ENCODE peak calls at places on chromosomes 2 and 18, in seven cellular contexts. X is PC-9, N is ovary, T is BE2C, A is cardiac muscle cell, H is left ventricle myocardium inferior, O is A673. U is an unnamed sample. For H3K4me1, the result is how much of the 10 kb centered on the place peaks cover.

GRCh38 chr2:557635-558301 is 119.4 kb downstream of the TMEM18 start:
- DNase-seq in O (no peak), A (no peak), H (peak), N (no peak), X (no peak), T (no peak), U (no peak)

GRCh38 chr2:71607490-71607889 is 154.1 kb downstream of the DYSF start:
- DNase-seq in A (no peak), O (no peak), H (no peak), X (no peak), N (peak), T (no peak), U (no peak)

GRCh38 chr2:84865181-84865783 is 15.6 kb downstream of the TRABD2A start:
- DNase-seq in O (peak), A (no peak), T (no peak), X (peak), N (no peak), H (no peak), U (peak)

GRCh38 chr2:138071720-138072719 is 107.7 kb downstream of the HNMT start:
- DNase-seq in X (peak), N (no peak), H (no peak), A (no peak), T (no peak), O (no peak), U (no peak)

GRCh38 chr2:217899231-217900009 is 103.4 kb downstream of the TNS1 start:
- DNase-seq in A (peak), O (no peak), N (peak), H (peak), X (peak), T (peak), U (no peak)

GRCh38 chr18:47912343-47912742 is 18.1 kb downstream of the SMAD2 start:
- DNase-seq in X (no peak), A (no peak), N (no peak), H (no peak), O (no peak), T (no peak), U (no peak)

GRCh38 chr18:35617865-35618264 is 36.3 kb downstream of the GALNT1 start:
- DNase-seq in X (no peak), O (no peak), H (no peak), T (no peak), N (no peak), A (no peak), U (no peak)

GRCh38 chr2:223619486-223620129 is 17.4 kb upstream of the SCG2 start:
- DNase-seq in N (no peak), A (no peak), H (no peak), X (peak), O (no peak), T (no peak), U (no peak)

GRCh38 chr2:187920511-187920910 is 366.3 kb upstream of the TFPI start:
- DNase-seq in X (no peak), H (no peak), T (no peak), A (no peak), N (no peak), O (no peak), U (no peak)

GRCh38 chr18:72460210-72460680 is 83.9 kb downstream of the CBLN2 start:
- DNase-seq in T (no peak), O (no peak), X (no peak), H (no peak), A (no peak), N (no peak), U (no peak)

GRCh38 chr18:22286576-22286975 is 117.2 kb downstream of the GATA6 start:
- DNase-seq in O (no peak), H (no peak), N (no peak), T (no peak), A (no peak), X (peak), U (no peak)

GRCh38 chr2:167134381-167135072 is 246.2 kb downstream of the XIRP2 start:
- DNase-seq in X (peak), H (no peak), O (no peak), A (no peak), N (no peak), T (no peak), U (no peak)

GRCh38 chr2:3104261-3104660 is 273.4 kb downstream of the EIPR1 start:
- DNase-seq in A (no peak), T (no peak), N (no peak), H (no peak), X (no peak), O (no peak), U (no peak)

GRCh38 chr2:99476629-99477028 is 13.2 kb downstream of the REV1 start:
- DNase-seq in O (no peak), T (no peak), N (no peak), X (no peak), H (no peak), A (no peak), U (no peak)

GRCh38 chr2:925309-925708 is 25.3 kb upstream of the SNTG2 start:
- DNase-seq in N (no peak), A (no peak), H (no peak), T (no peak), O (no peak), X (no peak), U (no peak)

GRCh38 chr2:110872521-110872920 is 140.1 kb downstream of the ACOXL start:
- DNase-seq in T (no peak), X (no peak), N (no peak), O (no peak), H (no peak), A (no peak), U (no peak)

GRCh38 chr2:113218283-113219091 is 44.7 kb downstream of the PSD4 start:
- DNase-seq in T (no peak), X (no peak), A (no peak), O (no peak), N (no peak), H (peak), U (no peak)

GRCh38 chr2:37232131-37232933 is 874 bp downstream of the NDUFAF7 start:
- DNase-seq in A (no peak), X (no peak), T (peak), H (no peak), N (no peak), O (no peak), U (no peak)

GRCh38 chr18:69617888-69618287 is 217.2 kb downstream of the DOK6 start:
- DNase-seq in N (no peak), O (no peak), T (no peak), X (no peak), H (no peak), A (no peak), U (no peak)

GRCh38 chr18:31667185-31667584 is 17.2 kb downstream of the B4GALT6 start:
- DNase-seq in A (no peak), N (no peak), X (no peak), T (no peak), O (no peak), H (no peak), U (no peak)

DNA sequence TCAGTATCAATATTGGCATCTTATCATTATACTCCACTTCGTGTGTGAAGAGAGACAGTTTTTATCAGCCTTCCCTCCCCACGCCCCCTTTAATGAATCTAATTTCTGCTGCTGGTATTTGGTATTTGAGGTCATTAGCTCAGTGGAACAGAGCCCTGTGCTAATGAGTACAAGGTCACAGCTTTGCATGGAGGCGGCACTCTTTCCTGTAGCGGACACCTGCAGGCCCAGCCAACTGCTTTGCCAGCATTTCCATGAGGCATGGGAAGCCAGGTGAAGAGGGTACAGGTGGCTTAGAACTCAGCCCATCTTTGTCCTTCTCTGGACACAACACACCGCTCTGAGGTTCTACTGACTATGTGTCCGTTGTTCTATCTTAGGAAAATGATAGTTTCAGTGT is 40.1 kb downstream of the PRKCE start:
- DNase-seq in X (no peak), H (no peak), A (no peak), T (no peak), O (no peak), N (no peak), U (no peak)
- H3K4me1 ChIP-seq in X (under half), H (half or more), A (under half), T (under half), O (under half), N (under half), U (under half)

GRCh38 chr18:54043484-54044256 is 180.8 kb downstream of the MBD2 start:
- DNase-seq in T (no peak), A (no peak), X (no peak), N (no peak), H (no peak), O (no peak), U (no peak)
- H3K4me1 ChIP-seq in T (under half), A (under half), X (under half), N (under half), H (under half), O (under half), U (under half)

DNA sequence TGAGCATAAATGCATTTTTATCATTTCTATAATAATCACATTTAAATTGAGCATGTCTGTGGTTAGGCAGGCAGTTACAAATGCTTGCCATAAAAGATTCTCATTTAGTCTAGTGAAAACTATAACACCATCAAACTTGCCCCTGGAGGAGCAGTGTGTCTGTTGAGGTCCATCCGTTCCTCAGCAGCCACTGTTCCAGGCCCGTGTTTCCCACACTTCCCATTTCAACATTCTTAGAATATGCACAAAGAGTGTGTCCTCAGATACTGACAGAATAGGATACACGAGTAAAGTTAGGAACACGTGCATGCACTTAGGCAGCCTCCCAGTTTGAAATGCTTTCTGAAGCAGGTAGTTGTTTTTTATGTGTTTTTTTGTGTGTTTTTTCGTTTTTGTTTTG is 39.9 kb downstream of the NCK2 start:
- DNase-seq in N (no peak), A (no peak), X (no peak), H (no peak), T (no peak), O (no peak), U (no peak)
- H3K4me1 ChIP-seq in N (under half), A (under half), X (under half), H (half or more), T (under half), O (under half), U (half or more)

GRCh38 chr2:120743657-120744056 is 8.0 kb downstream of the GLI2 start:
- DNase-seq in N (no peak), H (no peak), X (no peak), T (no peak), O (no peak), A (no peak), U (no peak)
- H3K4me1 ChIP-seq in N (under half), H (under half), X (under half), T (under half), O (under half), A (under half), U (under half)

DNA sequence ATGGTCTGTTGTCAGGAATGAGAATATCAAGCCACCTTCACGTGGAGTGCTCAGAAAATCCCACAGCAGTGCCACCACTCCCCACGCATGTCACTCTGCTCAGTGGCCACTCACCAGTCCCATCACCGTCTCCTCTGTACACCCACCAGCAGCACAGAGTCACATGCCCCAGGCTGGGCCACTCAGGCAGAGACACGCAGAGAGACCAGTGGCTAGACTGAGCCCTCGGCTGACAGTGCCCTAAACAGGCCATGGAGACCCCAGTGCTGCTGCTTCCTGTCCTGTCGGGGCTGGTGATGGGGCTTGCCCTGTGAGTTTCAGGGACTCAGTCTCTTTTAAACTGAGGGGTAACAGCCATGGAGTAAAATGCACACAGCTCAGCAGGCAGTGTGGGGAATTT is 25.9 kb downstream of the ODC1 start:
- DNase-seq in T (no peak), A (no peak), X (no peak), N (no peak), H (no peak), O (no peak), U (no peak)
- H3K4me1 ChIP-seq in T (under half), A (under half), X (under half), N (under half), H (under half), O (under half), U (under half)

DNA sequence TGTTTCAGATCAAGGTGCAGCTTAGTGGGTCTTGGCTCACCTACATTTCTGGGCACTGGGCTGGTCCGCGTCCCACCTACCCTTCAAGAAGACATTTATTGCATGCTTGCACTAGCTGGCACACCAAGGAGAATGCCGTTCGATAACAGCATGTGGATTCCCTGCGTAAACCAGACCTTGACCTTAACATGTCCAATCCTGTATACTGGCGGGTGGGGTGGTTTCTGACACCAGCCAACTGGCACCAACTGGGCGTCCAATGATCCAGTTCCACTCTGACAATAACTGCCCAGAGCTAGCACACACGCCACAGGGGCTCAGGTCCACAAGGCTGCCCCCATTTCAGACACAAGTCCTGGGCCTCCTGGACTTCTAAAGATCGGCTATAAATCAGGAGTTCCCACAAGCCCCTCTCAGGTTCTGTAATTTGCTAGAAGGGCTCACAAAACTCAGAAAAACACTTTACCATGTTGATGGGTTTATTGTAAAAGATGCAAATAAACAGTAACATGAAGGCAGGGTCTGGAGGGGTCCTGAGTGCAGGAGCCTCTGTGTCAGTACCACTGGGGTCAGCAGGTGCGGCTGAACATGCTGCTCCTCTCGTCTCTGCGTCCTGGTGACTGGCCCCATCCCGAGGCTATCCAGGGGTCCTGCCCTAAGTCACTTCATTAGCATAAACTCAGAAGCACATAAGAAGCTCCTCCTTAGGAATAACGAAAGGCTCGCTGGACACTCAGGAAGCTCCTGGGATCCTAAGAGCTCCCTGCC is 161.8 kb downstream of the HDAC4 start:
- DNase-seq in O (no peak), X (no peak), A (no peak), H (no peak), N (no peak), T (no peak), U (no peak)
- H3K4me1 ChIP-seq in O (under half), X (under half), A (under half), H (under half), N (under half), T (under half), U (under half)

DNA sequence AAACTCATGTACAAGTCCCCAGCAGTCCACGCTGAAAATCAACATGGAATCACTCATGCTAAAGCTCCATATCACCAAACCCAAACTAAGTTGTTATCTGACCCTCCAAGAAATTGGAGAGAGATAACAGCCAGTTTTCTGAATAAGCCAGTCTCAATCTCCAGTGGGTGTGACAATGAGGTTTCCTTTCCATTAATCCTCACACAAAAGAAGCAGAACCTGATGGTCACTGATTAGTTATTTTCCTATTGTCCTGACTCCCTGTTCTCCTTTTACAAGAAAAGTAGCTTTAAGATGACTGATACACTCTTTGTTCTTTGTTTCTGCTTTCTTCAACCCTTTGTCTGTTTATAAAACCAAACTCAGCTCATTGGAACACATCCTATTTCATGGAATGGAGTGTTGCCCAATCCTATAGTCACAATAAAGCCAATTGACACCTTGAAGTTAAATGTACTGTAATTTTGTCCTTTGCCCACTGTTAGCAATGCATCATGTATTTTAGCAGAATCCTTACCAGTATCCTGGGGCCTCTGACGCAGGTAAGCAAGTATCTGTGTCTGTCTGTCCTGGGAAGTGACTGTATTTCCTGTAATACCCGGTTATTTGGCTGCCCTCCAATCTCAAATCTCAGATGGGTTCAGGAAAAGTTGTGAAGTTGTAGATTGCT is 30.6 kb upstream of the SH3RF3 start:
- DNase-seq in T (no peak), O (no peak), A (no peak), N (no peak), H (no peak), X (no peak), U (no peak)
- H3K4me1 ChIP-seq in T (under half), O (under half), A (under half), N (under half), H (under half), X (under half), U (under half)

DNA sequence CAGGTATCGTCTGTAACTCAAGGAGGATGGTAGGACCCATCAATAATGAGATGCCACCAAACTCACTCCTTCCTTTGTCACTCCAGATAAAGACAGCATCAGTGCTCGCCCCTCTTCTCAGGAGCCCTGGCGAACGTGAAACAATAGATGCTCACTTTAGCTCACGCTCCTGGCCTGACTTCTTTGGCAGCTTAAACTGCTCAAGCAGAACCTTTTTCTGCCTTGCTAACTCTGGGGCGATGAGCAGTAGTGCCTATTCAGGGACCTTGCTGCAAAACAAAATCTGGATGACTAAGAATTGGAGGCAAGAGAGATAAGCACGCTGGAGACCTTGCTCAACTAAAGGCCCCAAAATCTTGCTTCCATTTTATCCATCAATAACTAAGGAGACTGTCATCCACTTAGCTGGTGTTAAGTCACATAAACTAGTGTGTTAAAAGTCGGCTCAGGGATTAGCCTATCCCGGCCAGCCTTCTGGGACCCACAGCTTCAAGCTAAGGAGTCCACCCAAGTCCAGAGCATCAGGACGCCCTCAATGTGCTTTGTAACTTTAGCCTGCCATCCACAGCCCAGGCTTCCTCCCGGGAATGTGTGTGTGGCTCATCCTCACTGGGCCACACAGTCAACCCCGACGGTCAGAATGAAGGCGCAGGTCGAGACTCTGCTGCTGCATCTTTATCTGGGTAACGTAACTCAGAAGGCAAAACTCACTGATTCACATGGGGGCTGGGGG is 38.9 kb downstream of the ZNF516 start:
- DNase-seq in H (no peak), N (peak), O (no peak), T (no peak), X (no peak), A (no peak), U (no peak)
- H3K4me1 ChIP-seq in H (half or more), N (under half), O (under half), T (under half), X (under half), A (half or more), U (under half)

U was measured in naive thymus-derived CD4-positive, alpha-beta T cell.